ENCODE peak calls at places on chromosome 5, in five cellular contexts. B is AG09309, P is psoas muscle, I is bronchial epithelial cell, H is K562. R is an unnamed sample.
A peak's percentile ranks its signal among the peaks of the same experiment; 100 is the strongest.

GRCh38 chr5:125480901-125481300 is 734.5 kb upstream of the ZNF608 start:
- DNase-seq in B (no peak), P (no peak), I (no peak), H (no peak), R (no peak)

GRCh38 chr5:96439477-96440184 is 6.6 kb upstream of the PCSK1 start:
- DNase-seq in B (no peak), P (no peak), I (no peak), H (no peak), R (no peak)

GRCh38 chr5:66830636-66831035 is 234.4 kb downstream of the MAST4 start:
- DNase-seq in B (no peak), P (no peak), I (peak; percentile 79), H (no peak), R (no peak)

GRCh38 chr5:124806026-124806856 is 59.8 kb upstream of the ZNF608 start:
- DNase-seq in B (no peak), P (peak; percentile 41), I (peak; percentile 90), H (peak; percentile 21), R (peak; percentile 80)

GRCh38 chr5:54442271-54442670 is 13.2 kb upstream of the HSPB3 start:
- DNase-seq in B (no peak), P (no peak), I (peak; percentile 52), H (no peak), R (no peak)

GRCh38 chr5:35162848-35163770 is 67.2 kb downstream of the PRLR start:
- DNase-seq in B (no peak), P (no peak), I (no peak), H (no peak), R (no peak)

GRCh38 chr5:122415481-122416120 is 103.6 kb downstream of the SNCAIP start:
- DNase-seq in B (peak; percentile 53), P (peak; percentile 20), I (peak; percentile 55), H (peak; percentile 8), R (peak; percentile 23)

GRCh38 chr5:78518365-78519197 is 130.0 kb downstream of the LHFPL2 start:
- DNase-seq in B (no peak), P (peak; percentile 52), I (peak; percentile 87), H (no peak), R (peak; percentile 87)

GRCh38 chr5:14561741-14562140 is 19.9 kb upstream of the OTULINL start:
- DNase-seq in B (no peak), P (no peak), I (no peak), H (no peak), R (no peak)

GRCh38 chr5:171226864-171227263 is 82.2 kb upstream of the TLX3 start:
- DNase-seq in B (no peak), P (no peak), I (no peak), H (no peak), R (no peak)

GRCh38 chr5:6732634-6733410 is 19.6 kb downstream of the TENT4A start:
- DNase-seq in B (peak; percentile 24), P (peak; percentile 40), I (peak; percentile 25), H (no peak), R (peak; percentile 48)

GRCh38 chr5:155605898-155606297 is 592.3 kb downstream of the KIF4B start:
- DNase-seq in B (no peak), P (no peak), I (no peak), H (no peak), R (no peak)

GRCh38 chr5:17190799-17191391 is 26.5 kb upstream of the BASP1 start:
- DNase-seq in B (no peak), P (no peak), I (no peak), H (no peak), R (no peak)

GRCh38 chr5:32642276-32643002 is 57.1 kb downstream of the SUB1 start:
- DNase-seq in B (no peak), P (no peak), I (peak; percentile 71), H (no peak), R (no peak)

GRCh38 chr5:97854871-97855762 is 672.1 kb upstream of the RIOK2 start:
- DNase-seq in B (no peak), P (no peak), I (no peak), H (no peak), R (peak; percentile 60)

GRCh38 chr5:7916171-7916804 is 47.3 kb downstream of the MTRR start:
- DNase-seq in B (peak; percentile 24), P (no peak), I (peak; percentile 55), H (no peak), R (peak; percentile 44)

GRCh38 chr5:109964136-109964535 is 274.4 kb downstream of the MAN2A1 start:
- DNase-seq in B (no peak), P (no peak), I (peak; percentile 60), H (no peak), R (no peak)

GRCh38 chr5:174482549-174482948 is 241.8 kb upstream of the MSX2 start:
- DNase-seq in B (no peak), P (no peak), I (no peak), H (no peak), R (no peak)

GRCh38 chr5:40410231-40410861 is 269.4 kb upstream of the PTGER4 start:
- DNase-seq in B (no peak), P (no peak), I (peak; percentile 83), H (no peak), R (peak; percentile 52)

GRCh38 chr5:10601246-10602030 is 37.6 kb downstream of the ANKRD33B start:
- DNase-seq in B (peak; percentile 62), P (peak; percentile 84), I (peak; percentile 96), H (peak; percentile 49), R (peak; percentile 92)

GRCh38 chr5:1508679-1509290 is 15.0 kb downstream of the LPCAT1 start:
- DNase-seq in B (no peak), P (peak; percentile 11), I (no peak), H (no peak), R (no peak)

GRCh38 chr5:116380615-116381014 is 194.0 kb downstream of the SEMA6A start:
- DNase-seq in B (no peak), P (no peak), I (no peak), H (no peak), R (peak; percentile 33)

GRCh38 chr5:135600971-135601381 is 22.2 kb upstream of the CXCL14 start:
- DNase-seq in B (no peak), P (no peak), I (no peak), H (no peak), R (no peak)

GRCh38 chr5:142906863-142907671 is 136.9 kb downstream of the ARHGAP26 start:
- DNase-seq in B (no peak), P (peak; percentile 21), I (no peak), H (no peak), R (peak; percentile 90)

GRCh38 chr5:158873115-158873514 is 226.6 kb downstream of the EBF1 start:
- DNase-seq in B (no peak), P (no peak), I (no peak), H (no peak), R (no peak)

GRCh38 chr5:158875272-158875679 is 224.4 kb downstream of the EBF1 start:
- DNase-seq in B (no peak), P (no peak), I (peak; percentile 40), H (no peak), R (no peak)

GRCh38 chr5:158876263-158876942 is 223.3 kb downstream of the EBF1 start:
- DNase-seq in B (no peak), P (no peak), I (no peak), H (no peak), R (no peak)

GRCh38 chr5:158874814-158875213 is 224.9 kb downstream of the EBF1 start:
- DNase-seq in B (no peak), P (no peak), I (no peak), H (no peak), R (no peak)

GRCh38 chr5:158874343-158874742 is 225.4 kb downstream of the EBF1 start:
- DNase-seq in B (no peak), P (no peak), I (no peak), H (no peak), R (no peak)
- H3K4me3 ChIP-seq in B (no peak overlapping the region), P (no peak overlapping the region), I (no peak overlapping the region), H (no peak overlapping the region), R (no peak overlapping the region)

GRCh38 chr5:68359699-68360098 is 144.1 kb downstream of the PIK3R1 start:
- DNase-seq in B (no peak), P (no peak), I (no peak), H (no peak), R (no peak)

GRCh38 chr5:68353624-68354023 is 138.1 kb downstream of the PIK3R1 start:
- DNase-seq in B (no peak), P (no peak), I (no peak), H (no peak), R (no peak)

GRCh38 chr5:68356623-68357022 is 141.1 kb downstream of the PIK3R1 start:
- DNase-seq in B (no peak), P (no peak), I (no peak), H (no peak), R (no peak)

GRCh38 chr5:68354315-68354714 is 138.8 kb downstream of the PIK3R1 start:
- DNase-seq in B (no peak), P (no peak), I (no peak), H (no peak), R (no peak)

DNA sequence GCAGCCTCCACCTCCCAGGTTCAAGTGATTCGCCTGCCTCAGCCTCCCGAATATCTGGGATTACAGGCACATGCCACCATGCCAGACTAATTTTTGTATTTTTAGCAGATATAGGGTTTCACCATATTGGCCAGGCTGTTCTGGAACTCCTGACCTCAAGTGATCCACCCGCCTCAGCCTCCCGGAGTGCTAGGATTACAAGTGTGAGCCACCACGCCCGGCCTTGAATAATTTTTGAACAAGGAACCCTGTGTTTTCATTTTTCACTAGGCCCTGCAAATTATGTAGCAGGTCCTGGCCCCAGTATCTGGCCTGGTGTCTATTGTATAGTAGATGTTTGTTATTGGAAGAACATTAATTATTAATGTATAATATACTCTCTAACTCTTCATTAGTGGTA is 140.7 kb downstream of the PIK3R1 start:
- DNase-seq in B (no peak), P (no peak), I (no peak), H (no peak), R (no peak)
- H3K4me3 ChIP-seq in B (no peak overlapping the region), P (no peak overlapping the region), I (no peak overlapping the region), H (no peak overlapping the region), R (no peak overlapping the region)

GRCh38 chr5:150753863-150754262 is 5.0 kb downstream of the DCTN4 start:
- DNase-seq in B (no peak), P (no peak), I (no peak), H (no peak), R (no peak)

GRCh38 chr5:150758210-150758533 is 645 bp downstream of the DCTN4 start:
- DNase-seq in B (no peak), P (no peak), I (no peak), H (no peak), R (no peak)

GRCh38 chr5:150758534-150759333 is at the start of gene DCTN4:
- DNase-seq in B (peak; percentile 99), P (peak; percentile 96), I (peak; percentile 98), H (peak; percentile 91), R (peak; percentile 98)

GRCh38 chr5:150759334-150759583 is 442 bp upstream of the DCTN4 start:
- DNase-seq in B (no peak), P (no peak), I (no peak), H (no peak), R (no peak)

DNA sequence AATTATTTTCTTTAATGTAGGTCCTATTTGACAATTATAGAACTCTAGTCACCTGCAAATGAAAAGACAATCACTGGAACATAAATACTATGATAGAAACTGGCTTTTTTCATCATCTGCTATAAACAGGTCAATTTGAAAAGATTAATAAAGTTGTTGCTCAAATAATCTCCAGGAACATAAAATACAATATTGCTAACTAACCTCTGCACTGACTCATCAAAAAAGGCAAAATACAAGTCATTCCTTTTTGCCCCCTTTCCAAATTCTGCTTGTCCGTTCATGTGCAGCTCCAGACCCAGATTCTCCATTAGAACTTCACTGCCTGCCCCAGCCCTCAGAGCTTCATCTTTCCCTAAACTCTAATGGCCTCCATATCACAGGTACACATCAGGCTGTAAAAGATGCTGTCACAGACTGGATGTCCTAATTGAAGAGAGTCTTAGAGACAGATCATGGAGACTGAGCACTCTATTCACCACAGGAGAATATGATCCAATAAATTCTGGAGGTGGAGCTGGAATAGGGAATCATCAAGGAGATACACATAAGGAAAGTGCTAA is 1.6 kb downstream of the DCTN4 start:
- DNase-seq in B (no peak), P (no peak), I (no peak), H (no peak), R (no peak)
- H3K4me3 ChIP-seq in B (peak overlapping the region; percentile 19), P (peak overlapping the region; percentile 77), I (no peak overlapping the region), H (peak overlapping the region; percentile 49), R (peak overlapping the region; percentile 84)

GRCh38 chr5:113435571-113435970 is 782 bp upstream of the TSSK1B start:
- DNase-seq in B (no peak), P (no peak), I (no peak), H (no peak), R (no peak)
- H3K4me3 ChIP-seq in B (no peak overlapping the region), P (no peak overlapping the region), I (no peak overlapping the region), H (no peak overlapping the region), R (no peak overlapping the region)